ENCODE peak calls at places on chromosomes 6 and 20, in five cellular contexts. K is sigmoid colon, H is stomach, L is body of pancreas, U is Peyer's patch. B is an unnamed sample.

GRCh38 chr6:143349530-143349929 is 101.0 kb downstream of the ADAT2 start:
- DNase-seq in L (no peak), U (no peak), K (no peak), H (no peak), B (no peak)

GRCh38 chr6:10383312-10384063 is 31.4 kb downstream of the TFAP2A start:
- DNase-seq in K (no peak), U (no peak), H (no peak), L (no peak), B (no peak)

GRCh38 chr6:104943781-104944180 is 13.1 kb upstream of the LIN28B start:
- DNase-seq in L (no peak), U (no peak), H (no peak), K (no peak), B (no peak)

GRCh38 chr20:3223937-3224680 is 14.8 kb downstream of the ITPA start:
- DNase-seq in U (no peak), K (no peak), H (no peak), L (no peak), B (no peak)

GRCh38 chr20:13422637-13423036 is 201.6 kb downstream of the ISM1 start:
- DNase-seq in H (no peak), U (no peak), L (no peak), K (no peak), B (no peak)

GRCh38 chr6:108796875-108797274 is 51.3 kb upstream of the ARMC2 start:
- DNase-seq in H (peak; percentile 37), K (no peak), L (no peak), U (no peak), B (no peak)

GRCh38 chr20:46689082-46689753 is at the start of gene TP53RK:
- DNase-seq in L (peak; percentile 95), K (peak; percentile 100), U (peak; percentile 98), H (peak; percentile 99), B (peak; percentile 100)

GRCh38 chr6:22699046-22699639 is 129.8 kb downstream of the HDGFL1 start:
- DNase-seq in K (no peak), H (no peak), L (no peak), U (no peak), B (no peak)

GRCh38 chr6:110877154-110877564 is 2.6 kb downstream of the AMD1 start:
- DNase-seq in L (no peak), H (no peak), U (no peak), K (no peak), B (no peak)

GRCh38 chr20:14951105-14951504 is 613.7 kb upstream of the FLRT3 start:
- DNase-seq in L (no peak), U (no peak), H (no peak), K (no peak), B (no peak)

GRCh38 chr20:3786126-3786484 is 435 bp downstream of the CENPB start:
- DNase-seq in U (peak; percentile 40), L (peak; percentile 61), K (no peak), H (peak; percentile 45), B (peak; percentile 91)

GRCh38 chr6:5763407-5763806 is 243.3 kb downstream of the NRN1 start:
- DNase-seq in L (no peak), K (no peak), U (no peak), H (no peak), B (no peak)

GRCh38 chr6:79137671-79138070 is 59.6 kb upstream of the PHIP start:
- DNase-seq in L (no peak), K (no peak), U (no peak), H (no peak), B (no peak)

GRCh38 chr6:44228031-44228430 is 4.6 kb downstream of the SLC29A1 start:
- DNase-seq in H (no peak), K (no peak), U (no peak), L (no peak), B (no peak)

GRCh38 chr20:17966432-17967312 is 1.9 kb downstream of the SNX5 start:
- DNase-seq in L (no peak), K (no peak), H (no peak), U (no peak), B (no peak)

GRCh38 chr6:156780962-156781705 is 4.0 kb downstream of the ARID1B start:
- DNase-seq in L (no peak), K (no peak), H (no peak), U (no peak), B (no peak)

GRCh38 chr6:3454206-3455016 is 2.4 kb downstream of the SLC22A23 start:
- DNase-seq in K (no peak), L (no peak), H (no peak), U (no peak), B (no peak)

GRCh38 chr6:152723398-152723797 is 25.7 kb downstream of the MYCT1 start:
- DNase-seq in K (no peak), L (no peak), U (no peak), H (no peak), B (no peak)

GRCh38 chr6:155340464-155341129 is 26.3 kb upstream of the TFB1M start:
- DNase-seq in L (no peak), K (no peak), H (no peak), U (no peak), B (no peak)

GRCh38 chr6:157346371-157346770 is 23.1 kb upstream of the TMEM242 start:
- DNase-seq in K (no peak), L (no peak), H (no peak), U (no peak), B (no peak)

GRCh38 chr20:23404196-23404595 is 17.1 kb downstream of the NAPB start:
- DNase-seq in L (no peak), K (no peak), U (no peak), H (no peak), B (no peak)

GRCh38 chr20:4326194-4327065 is 311.1 kb upstream of the RNF24 start:
- DNase-seq in U (no peak), L (no peak), K (no peak), H (no peak), B (no peak)

GRCh38 chr20:37369846-37370245 is 23.9 kb downstream of the SRC start:
- DNase-seq in L (no peak), H (no peak), U (no peak), K (peak; percentile 17), B (no peak)

GRCh38 chr20:46550441-46550840 is at the start of gene OCSTAMP:
- DNase-seq in K (no peak), H (no peak), L (no peak), U (no peak), B (no peak)

GRCh38 chr6:16713597-16713996 is 47.7 kb downstream of the ATXN1 start:
- DNase-seq in K (no peak), L (no peak), H (no peak), U (no peak), B (peak; percentile 85)

GRCh38 chr6:16712250-16712930 is 48.9 kb downstream of the ATXN1 start:
- DNase-seq in H (no peak), U (no peak), L (no peak), K (no peak), B (no peak)

GRCh38 chr6:16716450-16716858 is 44.8 kb downstream of the ATXN1 start:
- DNase-seq in H (no peak), K (no peak), U (no peak), L (no peak), B (no peak)

GRCh38 chr6:16711551-16712249 is 49.6 kb downstream of the ATXN1 start:
- DNase-seq in U (no peak), L (no peak), H (no peak), K (no peak), B (no peak)

GRCh38 chr6:16712931-16713484 is 48.3 kb downstream of the ATXN1 start:
- DNase-seq in H (no peak), U (no peak), K (peak; percentile 70), L (no peak), B (peak; percentile 67)
- H3K4me3 ChIP-seq in H (no peak overlapping the region), U (no peak overlapping the region), K (no peak overlapping the region), L (no peak overlapping the region), B (no peak overlapping the region)

DNA sequence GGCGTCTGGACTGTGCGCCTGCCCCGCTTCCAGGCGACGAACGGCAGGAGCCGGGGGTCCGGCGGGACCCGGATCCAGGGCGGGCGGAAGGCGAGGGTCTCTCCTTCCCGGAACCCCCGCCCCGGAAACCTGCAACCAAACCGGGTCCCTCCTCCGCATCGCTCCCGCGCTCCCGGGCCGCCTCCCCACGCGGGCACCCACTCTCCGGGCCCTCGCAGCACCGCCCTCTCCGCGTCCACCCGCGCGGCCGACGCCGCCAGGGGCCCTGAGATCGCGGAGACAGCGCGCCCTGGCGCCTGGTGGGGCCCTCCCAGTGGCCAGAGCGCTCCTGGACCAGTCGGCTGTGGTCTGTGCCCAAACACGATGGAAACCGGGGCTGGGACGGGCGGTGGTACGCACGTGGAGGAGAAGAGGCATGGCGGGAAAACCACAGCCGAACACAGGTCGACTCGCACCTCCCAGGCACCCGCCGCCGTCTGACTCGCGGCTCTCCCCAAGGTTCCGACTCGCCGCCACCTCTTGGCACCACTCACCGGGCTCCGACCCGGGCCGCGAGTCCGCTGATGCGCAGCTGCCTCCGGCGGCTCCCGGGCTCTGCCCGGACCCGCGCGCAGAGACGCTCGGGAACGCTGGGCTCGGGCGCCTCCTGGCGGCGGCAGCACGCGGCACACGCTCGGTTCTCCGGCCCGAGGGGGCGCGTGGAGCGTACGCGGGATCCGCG is 7.9 kb downstream of the NKX2-2 start:
- DNase-seq in L (peak; percentile 48), U (no peak), H (peak; percentile 53), K (no peak), B (no peak)
- TF ChIP-seq POLR2A in L (no peak), U (no peak), H (no peak), K (no peak), B (no peak)

GRCh38 chr6:137764464-137764863 is 102.6 kb upstream of the TNFAIP3 start:
- DNase-seq in H (no peak), L (no peak), K (no peak), U (no peak), B (no peak)

GRCh38 chr6:137765044-137765443 is 102.0 kb upstream of the TNFAIP3 start:
- DNase-seq in U (no peak), K (no peak), L (no peak), H (no peak), B (no peak)

GRCh38 chr6:137762168-137763090 is 104.6 kb upstream of the TNFAIP3 start:
- DNase-seq in K (no peak), U (no peak), H (no peak), L (no peak), B (no peak)

GRCh38 chr6:137763436-137763835 is 103.6 kb upstream of the TNFAIP3 start:
- DNase-seq in L (no peak), K (no peak), U (no peak), H (no peak), B (no peak)

DNA sequence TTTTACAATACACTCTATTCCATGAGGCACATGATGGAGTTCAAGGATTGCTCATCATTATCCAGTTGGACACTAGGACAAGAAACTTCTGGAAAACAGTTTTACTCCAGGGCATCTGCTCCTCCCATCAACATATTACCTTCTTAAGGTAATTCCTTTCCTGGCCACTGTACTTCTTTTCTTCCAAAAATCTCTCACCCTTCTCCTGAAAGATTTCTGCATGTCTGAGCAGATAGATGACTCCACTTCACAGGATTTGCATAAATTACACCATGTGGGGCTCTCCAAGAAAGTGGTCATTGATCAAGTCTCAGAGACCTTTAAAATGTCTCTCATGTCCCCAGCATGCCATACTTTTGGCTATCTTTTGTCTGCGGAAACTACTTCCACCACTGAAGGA is 103.2 kb upstream of the TNFAIP3 start:
- DNase-seq in L (no peak), U (no peak), K (no peak), H (no peak), B (no peak)
- TF ChIP-seq CTCF in L (no peak), U (no peak), K (no peak), H (no peak), B (no peak)

DNA sequence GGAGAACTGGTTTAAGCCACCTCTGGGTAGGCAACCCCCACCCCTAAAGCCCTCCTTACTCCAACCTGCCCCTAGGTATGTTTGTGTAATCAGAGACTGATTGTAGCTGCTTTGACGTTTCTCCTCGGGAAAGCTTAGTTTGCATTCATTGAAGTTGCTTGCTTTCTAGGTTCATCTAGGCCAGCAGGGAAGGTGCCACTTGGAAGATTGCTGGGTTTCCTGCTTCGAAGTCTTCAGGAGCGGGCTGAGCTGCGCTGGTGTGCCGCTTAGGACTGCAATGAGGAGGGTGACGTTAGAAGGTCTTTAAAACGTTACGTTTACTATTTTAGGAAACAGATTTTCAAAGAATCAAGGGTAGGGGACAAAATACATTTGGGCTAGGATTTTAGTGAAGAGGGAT is 92.8 kb upstream of the PRDM1 start:
- DNase-seq in K (no peak), L (no peak), U (no peak), H (no peak), B (no peak)
- H3K4me3 ChIP-seq in K (no peak overlapping the region), L (no peak overlapping the region), U (peak overlapping the region; percentile 88), H (peak overlapping the region; percentile 83), B (no peak overlapping the region)